ENCODE peak calls at places on chromosomes 13 and 19, in four cellular contexts. A is fibroblast of the conjunctiva, N is cardiac fibroblast, X is anterior cingulate cortex. M is an unnamed sample.

GRCh38 chr13:41231786-41232185 is 31.6 kb downstream of the MTRF1 start:
- DNase-seq in A (no peak), X (no peak), N (peak), M (no peak)

GRCh38 chr13:42040730-42041016 is 7.8 kb upstream of the DGKH start:
- DNase-seq in X (no peak), N (no peak), A (no peak), M (no peak)

GRCh38 chr13:44779085-44779484 is 203.0 kb upstream of the TSC22D1 start:
- DNase-seq in A (no peak), N (no peak), X (no peak), M (no peak)

GRCh38 chr13:32409561-32410440 is 18.1 kb downstream of the N4BP2L1 start:
- DNase-seq in N (peak), A (peak), X (no peak), M (no peak)

GRCh38 chr19:6065685-6066365 is 44.5 kb downstream of the RFX2 start:
- DNase-seq in X (no peak), N (peak), A (no peak), M (peak)

GRCh38 chr19:13098291-13099072 is 4.2 kb downstream of the LYL1 start:
- DNase-seq in X (no peak), A (peak), N (peak), M (no peak)

GRCh38 chr13:81171065-81171647 is 830.2 kb upstream of the SPRY2 start:
- DNase-seq in N (peak), X (no peak), A (no peak), M (no peak)

GRCh38 chr19:15502264-15502663 is 6.1 kb upstream of the CYP4F22 start:
- DNase-seq in A (no peak), N (no peak), X (no peak), M (no peak)

GRCh38 chr19:35084078-35084762 is 31.4 kb upstream of the FXYD3 start:
- DNase-seq in X (no peak), A (no peak), N (no peak), M (no peak)

GRCh38 chr13:111883571-111884343 is 183.2 kb upstream of the SOX1 start:
- DNase-seq in A (no peak), N (no peak), X (no peak), M (no peak)

GRCh38 chr13:25455146-25455545 is 83.4 kb downstream of the ATP8A2 start:
- DNase-seq in X (no peak), A (no peak), N (no peak), M (no peak)

GRCh38 chr13:51723529-51723928 is 80.4 kb downstream of the DHRS12 start:
- DNase-seq in A (no peak), X (no peak), N (no peak), M (no peak)

GRCh38 chr19:36501973-36502372 is 12.6 kb upstream of the ZNF566 start:
- DNase-seq in X (no peak), A (no peak), N (no peak), M (no peak)

GRCh38 chr19:54209058-54209747 is 8.5 kb downstream of the RPS9 start:
- DNase-seq in A (no peak), X (no peak), N (no peak), M (no peak)

GRCh38 chr13:98507060-98507797 is 69.7 kb downstream of the STK24 start:
- DNase-seq in A (no peak), N (peak), X (no peak), M (no peak)

GRCh38 chr19:3039641-3040077 is 10.6 kb upstream of the TLE2 start:
- DNase-seq in A (no peak), N (no peak), X (no peak), M (no peak)

GRCh38 chr13:20231839-20232555 is at the start of gene GJB6:
- DNase-seq in N (no peak), A (no peak), X (no peak), M (no peak)

GRCh38 chr13:105465251-105465650 is 1070.2 kb downstream of the EFNB2 start:
- DNase-seq in N (no peak), X (no peak), A (no peak), M (no peak)

GRCh38 chr19:6241680-6242079 is 38.1 kb downstream of the MLLT1 start:
- DNase-seq in N (no peak), A (no peak), X (peak), M (no peak)

GRCh38 chr13:27081893-27082292 is 89.7 kb downstream of the USP12 start:
- DNase-seq in X (no peak), N (no peak), A (no peak), M (no peak)

GRCh38 chr19:16457195-16457953 is 14.4 kb downstream of the EPS15L1 start:
- DNase-seq in N (peak), A (no peak), X (no peak), M (no peak)

GRCh38 chr19:45817725-45818301 is 2.7 kb upstream of the RSPH6A start:
- DNase-seq in N (no peak), A (no peak), X (no peak), M (no peak)

GRCh38 chr19:41014643-41015042 is 23.6 kb downstream of the CYP2B6 start:
- DNase-seq in N (no peak), X (no peak), A (no peak), M (no peak)

GRCh38 chr13:75135325-75135825 is 346.6 kb downstream of the TBC1D4 start:
- DNase-seq in A (peak), X (no peak), N (peak), M (no peak)

GRCh38 chr19:277581-278165 is 13.5 kb downstream of the PLPP2 start:
- DNase-seq in X (no peak), A (no peak), N (peak), M (no peak)

GRCh38 chr19:8609210-8610040 is 1.1 kb downstream of the ADAMTS10 start:
- DNase-seq in N (peak), X (no peak), A (no peak), M (peak)

GRCh38 chr13:88751994-88752393 is 1080.8 kb downstream of the SLITRK5 start:
- DNase-seq in N (no peak), A (no peak), X (no peak), M (no peak)

GRCh38 chr19:5395996-5396939 is 55.7 kb upstream of the PTPRS start:
- DNase-seq in N (no peak), A (no peak), X (no peak), M (no peak)

GRCh38 chr13:85313761-85314503 is 485.3 kb downstream of the SLITRK6 start:
- DNase-seq in X (no peak), A (no peak), N (no peak), M (no peak)

GRCh38 chr13:113002206-113002821 is 33.3 kb downstream of the MCF2L start:
- DNase-seq in A (no peak), X (no peak), N (no peak), M (peak)

GRCh38 chr19:47510516-47511127 is 4.2 kb downstream of the NAPA start:
- DNase-seq in N (no peak), X (no peak), A (no peak), M (no peak)

GRCh38 chr13:113639661-113640262 is 18.2 kb downstream of the ATP4B start:
- DNase-seq in A (no peak), X (no peak), N (no peak), M (no peak)

GRCh38 chr19:41808663-41809566 is 12.5 kb downstream of the CEACAM3 start:
- DNase-seq in N (no peak), A (no peak), X (no peak), M (no peak)

GRCh38 chr19:12953456-12954149 is 3.4 kb downstream of the GADD45GIP1 start:
- DNase-seq in N (no peak), A (no peak), X (no peak), M (no peak)

GRCh38 chr19:18379803-18380747 is 5.9 kb upstream of the GDF15 start:
- DNase-seq in X (no peak), N (peak), A (peak), M (peak)

GRCh38 chr19:16527971-16528521 is 14.2 kb downstream of the CHERP start:
- DNase-seq in A (no peak), X (no peak), N (peak), M (no peak)